ENCODE peak calls at places on chromosomes 16 and 17, in ten cellular contexts. L, C, H, T, I, B, K, E, M and A are unnamed samples. For H3K27me3, the result is how much of the 10 kb centered on the place peaks cover.

GRCh38 chr16:27193300-27193990 is 9.9 kb upstream of the KDM8 start:
- DNase-seq in L (no peak), C (no peak), H (no peak), T (no peak), I (no peak), B (no peak), K (no peak), E (no peak), M (no peak), A (no peak)

GRCh38 chr16:87152221-87152755 is 164.9 kb downstream of the C16orf95 start:
- DNase-seq in L (no peak), C (no peak), H (no peak), T (no peak), I (no peak), B (no peak), K (no peak), E (no peak), M (no peak), A (no peak)

GRCh38 chr17:82752371-82753200 is 721 bp downstream of the TBCD start:
- DNase-seq in L (peak), C (peak), H (no peak), T (peak), I (peak), B (no peak), K (no peak), E (peak), M (peak), A (no peak)

GRCh38 chr17:76791053-76791980 is 53.4 kb downstream of the MFSD11 start:
- DNase-seq in L (no peak), C (no peak), H (no peak), T (no peak), I (peak), B (no peak), K (peak), E (peak), M (no peak), A (peak)

GRCh38 chr17:40577611-40578065 is 12.4 kb upstream of the CCR7 start:
- DNase-seq in L (no peak), C (no peak), H (no peak), T (no peak), I (no peak), B (no peak), K (no peak), E (no peak), M (no peak), A (no peak)

GRCh38 chr17:72090108-72090507 is 30.7 kb upstream of the SOX9 start:
- DNase-seq in L (no peak), C (no peak), H (no peak), T (no peak), I (no peak), B (no peak), K (no peak), E (no peak), M (no peak), A (no peak)

GRCh38 chr16:2511128-2511785 is 2.5 kb upstream of the ATP6V0C start:
- DNase-seq in L (peak), C (no peak), H (peak), T (peak), I (peak), B (peak), K (peak), E (peak), M (peak), A (no peak)

GRCh38 chr17:58085039-58085715 is 2.0 kb downstream of the DYNLL2 start:
- DNase-seq in L (no peak), C (no peak), H (no peak), T (no peak), I (no peak), B (no peak), K (no peak), E (no peak), M (no peak), A (no peak)

GRCh38 chr17:2335726-2336214 is 487 bp downstream of the TSR1 start:
- DNase-seq in L (peak), C (no peak), H (no peak), T (peak), I (no peak), B (no peak), K (no peak), E (peak), M (peak), A (no peak)

GRCh38 chr16:17312100-17312732 is 158.5 kb downstream of the XYLT1 start:
- DNase-seq in L (no peak), C (no peak), H (no peak), T (peak), I (no peak), B (peak), K (no peak), E (peak), M (no peak), A (no peak)

GRCh38 chr16:27406729-27407128 is 4.8 kb downstream of the IL21R start:
- DNase-seq in L (no peak), C (no peak), H (no peak), T (no peak), I (no peak), B (no peak), K (no peak), E (no peak), M (no peak), A (no peak)

GRCh38 chr17:58702708-58703107 is 10.3 kb downstream of the RAD51C start:
- DNase-seq in L (no peak), C (no peak), H (no peak), T (no peak), I (no peak), B (no peak), K (no peak), E (no peak), M (no peak), A (no peak)

GRCh38 chr17:27759528-27759927 is 40.8 kb downstream of the NOS2 start:
- DNase-seq in L (no peak), C (no peak), H (no peak), T (no peak), I (no peak), B (no peak), K (no peak), E (no peak), M (no peak), A (no peak)

GRCh38 chr17:81512984-81513668 is 527 bp upstream of the ACTG1 start:
- DNase-seq in L (peak), C (peak), H (peak), T (peak), I (peak), B (peak), K (peak), E (peak), M (peak), A (peak)

GRCh38 chr16:75341934-75342811 is 90.7 kb upstream of the BCAR1 start:
- DNase-seq in L (no peak), C (no peak), H (no peak), T (peak), I (no peak), B (no peak), K (no peak), E (peak), M (no peak), A (no peak)

GRCh38 chr17:8109669-8110455 is 8.5 kb downstream of the ALOXE3 start:
- DNase-seq in L (peak), C (peak), H (no peak), T (peak), I (peak), B (peak), K (peak), E (peak), M (peak), A (peak)

GRCh38 chr17:42325026-42325425 is 36.7 kb downstream of the STAT5A start:
- DNase-seq in L (no peak), C (no peak), H (no peak), T (peak), I (peak), B (no peak), K (no peak), E (no peak), M (no peak), A (no peak)

GRCh38 chr16:83704656-83705055 is 103.1 kb upstream of the HSBP1 start:
- DNase-seq in L (no peak), C (no peak), H (no peak), T (no peak), I (no peak), B (no peak), K (no peak), E (no peak), M (no peak), A (no peak)

GRCh38 chr17:74646231-74646630 is 22.7 kb upstream of the CD300E start:
- DNase-seq in L (no peak), C (no peak), H (no peak), T (no peak), I (no peak), B (no peak), K (no peak), E (no peak), M (peak), A (no peak)

GRCh38 chr17:81737947-81738800 is 26.1 kb downstream of the SLC25A10 start:
- DNase-seq in L (no peak), C (no peak), H (no peak), T (no peak), I (no peak), B (no peak), K (no peak), E (no peak), M (no peak), A (no peak)

GRCh38 chr17:37614391-37614790 is 5.2 kb upstream of the SYNRG start:
- DNase-seq in L (no peak), C (no peak), H (no peak), T (no peak), I (no peak), B (no peak), K (no peak), E (no peak), M (no peak), A (no peak)

GRCh38 chr17:58277107-58277506 is 3.6 kb downstream of the MPO start:
- DNase-seq in L (no peak), C (no peak), H (no peak), T (no peak), I (no peak), B (no peak), K (no peak), E (no peak), M (peak), A (no peak)

GRCh38 chr17:7445011-7445927 is at the start of gene CHRNB1:
- DNase-seq in L (peak), C (peak), H (peak), T (peak), I (peak), B (peak), K (peak), E (peak), M (peak), A (peak)

GRCh38 chr16:11100239-11100750 is 155.7 kb downstream of the SOCS1 start:
- DNase-seq in L (no peak), C (peak), H (peak), T (no peak), I (peak), B (no peak), K (peak), E (peak), M (peak), A (no peak)

GRCh38 chr16:79597775-79598174 is 2.8 kb downstream of the MAF start:
- DNase-seq in L (no peak), C (no peak), H (no peak), T (no peak), I (no peak), B (no peak), K (no peak), E (no peak), M (peak), A (no peak)
- H3K27ac ChIP-seq in L (peak), C (no peak), H (peak), T (no peak), I (peak), B (no peak), K (peak), E (peak), M (no peak), A (no peak)

GRCh38 chr17:13600475-13601316 is 1.0 kb downstream of the HS3ST3A1 start:
- DNase-seq in L (peak), C (peak), H (no peak), T (no peak), I (no peak), B (peak), K (peak), E (no peak), M (peak), A (no peak)
- TF ChIP-seq CTCF in L (no peak), C (no peak), H (no peak), T (no peak), I (no peak), B (no peak), K (no peak), E (no peak), M (no peak), A (no peak)

GRCh38 chr17:79188048-79188447 is 113.4 kb downstream of the ENGASE start:
- DNase-seq in L (peak), C (peak), H (no peak), T (no peak), I (no peak), B (no peak), K (no peak), E (no peak), M (peak), A (no peak)

GRCh38 chr17:79189264-79189663 is 114.6 kb downstream of the ENGASE start:
- DNase-seq in L (no peak), C (no peak), H (no peak), T (no peak), I (no peak), B (no peak), K (no peak), E (no peak), M (no peak), A (no peak)

GRCh38 chr17:79187186-79187585 is 112.6 kb downstream of the ENGASE start:
- DNase-seq in L (peak), C (no peak), H (no peak), T (no peak), I (no peak), B (no peak), K (no peak), E (no peak), M (no peak), A (no peak)

GRCh38 chr17:79186406-79186805 is 111.8 kb downstream of the ENGASE start:
- DNase-seq in L (peak), C (no peak), H (no peak), T (no peak), I (no peak), B (no peak), K (no peak), E (no peak), M (no peak), A (no peak)

DNA sequence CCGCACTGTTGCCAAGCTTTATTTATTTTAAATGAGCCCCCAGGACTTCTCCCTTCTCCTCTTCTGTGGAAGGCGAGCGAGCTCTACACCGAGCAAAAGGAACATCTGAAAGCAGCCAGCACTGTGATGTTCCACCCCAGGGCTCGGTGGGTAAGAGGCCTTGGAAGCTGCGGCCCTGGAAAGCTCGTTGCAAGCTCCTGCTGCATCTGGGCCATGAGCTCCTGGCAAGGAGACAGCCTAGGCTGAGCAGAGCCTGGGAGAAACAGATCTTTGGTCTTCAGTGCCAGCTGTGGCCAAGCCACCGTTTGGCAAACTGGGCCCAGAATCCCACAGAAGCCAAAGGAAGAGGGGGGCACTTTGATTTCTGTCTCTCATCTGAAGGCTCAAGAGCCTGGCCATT is 114.1 kb downstream of the ENGASE start:
- DNase-seq in L (peak), C (no peak), H (no peak), T (no peak), I (no peak), B (no peak), K (no peak), E (no peak), M (no peak), A (no peak)
- H3K27me3 ChIP-seq in L (half or more), C (half or more), H (under half), T (under half), I (under half), B (under half), K (under half), E (half or more), M (under half), A (half or more)

GRCh38 chr16:89759742-89760366 is 38.5 kb downstream of the ZNF276 start:
- DNase-seq in L (no peak), C (no peak), H (peak), T (no peak), I (no peak), B (no peak), K (no peak), E (no peak), M (peak), A (no peak)

GRCh38 chr16:89765292-89765810 is 44.0 kb downstream of the ZNF276 start:
- DNase-seq in L (no peak), C (no peak), H (no peak), T (no peak), I (no peak), B (no peak), K (no peak), E (no peak), M (no peak), A (no peak)

GRCh38 chr16:89764711-89765201 is 43.4 kb downstream of the ZNF276 start:
- DNase-seq in L (no peak), C (no peak), H (peak), T (peak), I (no peak), B (no peak), K (no peak), E (peak), M (no peak), A (no peak)

DNA sequence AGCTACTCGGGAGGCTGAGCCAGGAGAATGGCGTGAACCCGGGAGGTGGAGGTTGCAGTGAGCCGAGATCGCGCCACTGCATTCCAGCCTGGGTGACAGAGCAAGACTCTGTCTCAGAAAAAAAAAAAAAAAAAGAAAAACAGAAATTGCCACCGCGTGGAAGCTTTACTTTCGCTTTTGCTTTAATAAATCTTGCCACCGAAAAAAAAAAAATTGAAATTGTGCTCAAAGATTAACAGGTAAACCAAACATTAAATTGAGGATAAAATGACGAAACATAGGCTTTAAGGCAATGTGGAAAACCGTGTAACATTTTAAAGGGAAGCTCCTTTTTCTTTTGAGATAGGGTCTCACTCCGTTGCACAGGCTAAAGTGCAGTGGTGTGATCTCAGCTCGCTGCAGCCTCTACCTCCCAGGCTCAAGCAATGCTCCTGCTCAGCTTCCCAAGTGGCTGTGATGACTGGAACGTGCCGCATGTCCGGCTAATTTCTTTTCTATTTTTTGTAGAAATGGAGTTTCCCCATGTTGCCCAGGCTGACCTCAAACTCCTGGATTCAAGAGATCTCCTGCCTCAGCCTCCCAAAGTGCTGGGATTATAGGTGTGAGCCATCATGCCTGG is 40.1 kb downstream of the ZNF276 start:
- DNase-seq in L (no peak), C (no peak), H (no peak), T (no peak), I (no peak), B (no peak), K (no peak), E (no peak), M (no peak), A (no peak)
- H3K27ac ChIP-seq in L (no peak), C (no peak), H (no peak), T (no peak), I (no peak), B (no peak), K (no peak), E (peak), M (peak), A (no peak)

DNA sequence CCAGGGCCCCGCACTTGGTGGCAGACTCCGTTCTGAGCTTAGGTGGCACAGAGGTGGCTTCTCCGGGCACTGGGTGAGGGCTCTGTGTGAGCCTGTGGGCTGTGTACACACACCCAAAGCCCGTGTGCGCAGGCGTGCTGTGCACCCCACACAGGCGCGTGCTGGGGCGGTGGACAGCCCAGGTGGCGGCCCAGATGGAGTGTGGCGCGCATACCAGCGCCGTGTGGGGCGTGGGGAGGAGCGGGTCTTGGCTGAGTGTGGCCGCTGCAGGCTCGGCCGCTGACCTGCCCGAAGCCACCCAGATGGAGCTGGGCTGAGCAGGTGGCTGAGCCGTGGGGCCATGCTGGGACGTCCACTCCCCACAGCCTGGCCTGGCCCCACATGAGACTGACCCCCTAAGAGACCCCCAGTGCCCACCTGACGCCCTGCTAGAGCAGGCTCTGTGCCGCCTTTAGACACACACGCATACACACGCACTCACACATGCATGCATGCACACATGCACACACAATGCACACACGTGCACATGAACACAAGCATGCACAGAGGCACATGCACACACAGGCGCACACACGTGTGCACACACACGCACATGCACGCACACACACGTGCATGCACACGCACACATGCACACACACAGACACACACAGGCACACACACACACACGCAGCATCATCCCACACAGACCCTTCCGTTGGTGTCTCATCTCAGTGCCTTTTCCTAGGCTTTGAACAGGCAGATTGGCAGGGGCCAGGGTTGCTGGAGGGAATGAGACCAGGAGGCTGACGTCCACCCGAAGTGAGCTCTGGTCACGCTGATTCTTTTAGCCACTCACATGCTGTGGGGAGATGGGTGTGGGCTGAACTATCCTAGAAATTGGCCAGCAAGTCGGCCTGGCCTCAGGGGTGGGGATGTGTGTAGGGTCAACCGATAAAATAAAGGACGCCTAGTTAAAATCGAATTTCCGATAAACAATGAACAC is 2.1 kb downstream of the PRR35 start:
- DNase-seq in L (no peak), C (no peak), H (no peak), T (no peak), I (no peak), B (no peak), K (no peak), E (no peak), M (no peak), A (no peak)
- TF ChIP-seq CTCF in L (no peak), C (no peak), H (no peak), T (no peak), I (no peak), B (no peak), K (no peak), E (no peak), M (no peak), A (no peak)

GRCh38 chr17:31554930-31555329 is 163.5 kb downstream of the RAB11FIP4 start:
- DNase-seq in L (no peak), C (no peak), H (no peak), T (no peak), I (no peak), B (no peak), K (no peak), E (no peak), M (no peak), A (no peak)

GRCh38 chr17:31549525-31550388 is 158.3 kb downstream of the RAB11FIP4 start:
- DNase-seq in L (peak), C (peak), H (peak), T (peak), I (peak), B (peak), K (peak), E (peak), M (peak), A (peak)

GRCh38 chr17:31549121-31549524 is 157.6 kb downstream of the RAB11FIP4 start:
- DNase-seq in L (no peak), C (peak), H (no peak), T (no peak), I (no peak), B (no peak), K (peak), E (no peak), M (no peak), A (no peak)

GRCh38 chr17:31550389-31551056 is 159.0 kb downstream of the RAB11FIP4 start:
- DNase-seq in L (no peak), C (no peak), H (no peak), T (peak), I (no peak), B (no peak), K (no peak), E (no peak), M (no peak), A (no peak)

GRCh38 chr17:31552568-31552967 is 161.1 kb downstream of the RAB11FIP4 start:
- DNase-seq in L (no peak), C (no peak), H (no peak), T (no peak), I (no peak), B (no peak), K (no peak), E (no peak), M (no peak), A (no peak)
- H3K27me3 ChIP-seq in L (under half), C (under half), H (under half), T (under half), I (under half), B (under half), K (under half), E (under half), M (under half), A (under half)